ENCODE peak calls at places on chromosomes 6 and 20, in eight cellular contexts. X, W, C, B, M, P, U and Y are unnamed samples.

GRCh38 chr6:167825759-167826229 is 917 bp upstream of the AFDN start:
- DNase-seq in X (no peak), W (peak), C (peak), B (peak), M (no peak), P (peak), U (no peak), Y (no peak)

GRCh38 chr20:4637081-4637797 is 84.5 kb upstream of the PRND start:
- DNase-seq in X (no peak), W (no peak), C (no peak), B (peak), M (no peak), P (no peak), U (peak), Y (no peak)

GRCh38 chr20:31951530-31952453 is at the start of gene PDRG1:
- DNase-seq in X (peak), W (peak), C (peak), B (peak), M (peak), P (peak), U (peak), Y (peak)

GRCh38 chr6:168937061-168937460 is 316.6 kb downstream of the THBS2 start:
- DNase-seq in X (no peak), W (no peak), C (no peak), B (no peak), M (no peak), P (no peak), U (peak), Y (no peak)

GRCh38 chr20:43955244-43956191 is 40.9 kb downstream of the TOX2 start:
- DNase-seq in X (no peak), W (no peak), C (no peak), B (no peak), M (peak), P (peak), U (peak), Y (peak)

GRCh38 chr6:110622912-110623578 is 146.6 kb upstream of the SLC22A16 start:
- DNase-seq in X (no peak), W (no peak), C (no peak), B (no peak), M (no peak), P (no peak), U (no peak), Y (no peak)

GRCh38 chr6:142842423-142843261 is 102.3 kb downstream of the HIVEP2 start:
- DNase-seq in X (no peak), W (no peak), C (no peak), B (no peak), M (peak), P (peak), U (peak), Y (peak)

GRCh38 chr6:22432060-22432459 is 135.2 kb upstream of the PRL start:
- DNase-seq in X (no peak), W (no peak), C (no peak), B (no peak), M (no peak), P (no peak), U (no peak), Y (no peak)

GRCh38 chr6:39328066-39328465 is 5.6 kb upstream of the KCNK16 start:
- DNase-seq in X (no peak), W (no peak), C (no peak), B (no peak), M (no peak), P (no peak), U (no peak), Y (no peak)

GRCh38 chr6:41568585-41569384 is 22.6 kb downstream of the FOXP4 start:
- DNase-seq in X (no peak), W (peak), C (no peak), B (no peak), M (peak), P (no peak), U (no peak), Y (no peak)